ENCODE peak calls at places on chromosomes 4 and X, in nine cellular contexts. One of them, this sample, is unnamed.

GRCh38 chrX:48919947-48920712 is 1.3 kb upstream of the PIM2 start:
- DNase-seq in NCI-H774: no peak
- DNase-seq in IMR-90: no peak
- DNase-seq in GM23248: no peak
- DNase-seq in EH: no peak
- DNase-seq in SJSA1: no peak
- DNase-seq in cardiac muscle cell: no peak
- DNase-seq in CD4-positive, alpha-beta T cell: peak
- DNase-seq in T-helper 9 cell: no peak
- DNase-seq in this sample: no peak

GRCh38 chrX:15269618-15270521 is at the start of gene ASB9:
- DNase-seq in EH: peak
- DNase-seq in cardiac muscle cell: peak
- DNase-seq in GM23248: peak
- DNase-seq in T-helper 9 cell: no peak
- DNase-seq in CD4-positive, alpha-beta T cell: peak
- DNase-seq in SJSA1: peak
- DNase-seq in NCI-H774: peak
- DNase-seq in IMR-90: peak
- DNase-seq in this sample: no peak

GRCh38 chr4:30840571-30840970 is 120.4 kb downstream of the PCDH7 start:
- DNase-seq in T-helper 9 cell: no peak
- DNase-seq in IMR-90: peak
- DNase-seq in cardiac muscle cell: no peak
- DNase-seq in EH: no peak
- DNase-seq in GM23248: no peak
- DNase-seq in CD4-positive, alpha-beta T cell: no peak
- DNase-seq in NCI-H774: no peak
- DNase-seq in SJSA1: no peak
- DNase-seq in this sample: no peak

GRCh38 chr4:48243429-48243828 is 26.2 kb downstream of the TEC start:
- DNase-seq in SJSA1: no peak
- DNase-seq in GM23248: no peak
- DNase-seq in IMR-90: no peak
- DNase-seq in EH: no peak
- DNase-seq in NCI-H774: no peak
- DNase-seq in CD4-positive, alpha-beta T cell: no peak
- DNase-seq in cardiac muscle cell: no peak
- DNase-seq in T-helper 9 cell: no peak
- DNase-seq in this sample: no peak

GRCh38 chr4:163180087-163180486 is 13.4 kb upstream of the NAF1 start:
- DNase-seq in CD4-positive, alpha-beta T cell: no peak
- DNase-seq in GM23248: no peak
- DNase-seq in NCI-H774: no peak
- DNase-seq in IMR-90: no peak
- DNase-seq in EH: no peak
- DNase-seq in cardiac muscle cell: no peak
- DNase-seq in T-helper 9 cell: no peak
- DNase-seq in SJSA1: no peak
- DNase-seq in this sample: no peak

GRCh38 chrX:47158131-47158530 is 13.1 kb downstream of the RBM10 start:
- DNase-seq in IMR-90: no peak
- DNase-seq in CD4-positive, alpha-beta T cell: no peak
- DNase-seq in SJSA1: no peak
- DNase-seq in EH: no peak
- DNase-seq in cardiac muscle cell: no peak
- DNase-seq in NCI-H774: no peak
- DNase-seq in GM23248: no peak
- DNase-seq in T-helper 9 cell: no peak
- DNase-seq in this sample: no peak

GRCh38 chrX:132584936-132585335 is 96.1 kb upstream of the MBNL3 start:
- DNase-seq in CD4-positive, alpha-beta T cell: no peak
- DNase-seq in EH: no peak
- DNase-seq in GM23248: no peak
- DNase-seq in NCI-H774: no peak
- DNase-seq in IMR-90: no peak
- DNase-seq in T-helper 9 cell: no peak
- DNase-seq in cardiac muscle cell: no peak
- DNase-seq in SJSA1: no peak
- DNase-seq in this sample: no peak

GRCh38 chr4:99461623-99462401 is 26.7 kb upstream of the ADH7 start:
- DNase-seq in NCI-H774: no peak
- DNase-seq in GM23248: no peak
- DNase-seq in CD4-positive, alpha-beta T cell: no peak
- DNase-seq in SJSA1: no peak
- DNase-seq in IMR-90: no peak
- DNase-seq in cardiac muscle cell: no peak
- DNase-seq in EH: no peak
- DNase-seq in T-helper 9 cell: no peak
- DNase-seq in this sample: no peak

GRCh38 chr4:71147261-71147660 is 153.8 kb downstream of the DCK start:
- DNase-seq in EH: no peak
- DNase-seq in SJSA1: no peak
- DNase-seq in GM23248: peak
- DNase-seq in NCI-H774: no peak
- DNase-seq in CD4-positive, alpha-beta T cell: no peak
- DNase-seq in T-helper 9 cell: no peak
- DNase-seq in IMR-90: peak
- DNase-seq in cardiac muscle cell: no peak
- DNase-seq in this sample: no peak

GRCh38 chr4:53962516-53963225 is 101.7 kb downstream of the CHIC2 start:
- DNase-seq in cardiac muscle cell: peak
- DNase-seq in SJSA1: no peak
- DNase-seq in CD4-positive, alpha-beta T cell: no peak
- DNase-seq in NCI-H774: no peak
- DNase-seq in GM23248: peak
- DNase-seq in IMR-90: peak
- DNase-seq in EH: peak
- DNase-seq in T-helper 9 cell: no peak
- DNase-seq in this sample: no peak

GRCh38 chr4:141131738-141132688 is 1.3 kb downstream of the RNF150 start:
- DNase-seq in CD4-positive, alpha-beta T cell: no peak
- DNase-seq in T-helper 9 cell: no peak
- DNase-seq in IMR-90: peak
- DNase-seq in cardiac muscle cell: peak
- DNase-seq in NCI-H774: no peak
- DNase-seq in EH: peak
- DNase-seq in GM23248: peak
- DNase-seq in SJSA1: no peak
- DNase-seq in this sample: no peak

GRCh38 chrX:30597258-30598012 is 19.9 kb upstream of the TASL start:
- DNase-seq in IMR-90: no peak
- DNase-seq in cardiac muscle cell: no peak
- DNase-seq in T-helper 9 cell: no peak
- DNase-seq in GM23248: no peak
- DNase-seq in SJSA1: no peak
- DNase-seq in EH: no peak
- DNase-seq in NCI-H774: no peak
- DNase-seq in CD4-positive, alpha-beta T cell: no peak
- DNase-seq in this sample: no peak

GRCh38 chr4:108168213-108168671 is 490 bp downstream of the LEF1 start:
- DNase-seq in T-helper 9 cell: peak
- DNase-seq in cardiac muscle cell: no peak
- DNase-seq in IMR-90: peak
- DNase-seq in EH: no peak
- DNase-seq in SJSA1: no peak
- DNase-seq in NCI-H774: no peak
- DNase-seq in CD4-positive, alpha-beta T cell: peak
- DNase-seq in GM23248: peak
- DNase-seq in this sample: no peak

GRCh38 chr4:8290701-8290970 is 21.1 kb downstream of the HTRA3 start:
- DNase-seq in SJSA1: no peak
- DNase-seq in T-helper 9 cell: no peak
- DNase-seq in CD4-positive, alpha-beta T cell: no peak
- DNase-seq in cardiac muscle cell: no peak
- DNase-seq in NCI-H774: no peak
- DNase-seq in GM23248: no peak
- DNase-seq in EH: no peak
- DNase-seq in IMR-90: no peak
- DNase-seq in this sample: no peak

GRCh38 chrX:46258356-46258755 is 286.9 kb downstream of the ZNF674 start:
- DNase-seq in T-helper 9 cell: no peak
- DNase-seq in IMR-90: no peak
- DNase-seq in cardiac muscle cell: no peak
- DNase-seq in NCI-H774: no peak
- DNase-seq in GM23248: no peak
- DNase-seq in EH: peak
- DNase-seq in SJSA1: no peak
- DNase-seq in CD4-positive, alpha-beta T cell: no peak
- DNase-seq in this sample: no peak

GRCh38 chr4:138671106-138671505 is 344.5 kb upstream of the NOCT start:
- DNase-seq in IMR-90: no peak
- DNase-seq in cardiac muscle cell: no peak
- DNase-seq in GM23248: no peak
- DNase-seq in SJSA1: peak
- DNase-seq in NCI-H774: no peak
- DNase-seq in CD4-positive, alpha-beta T cell: no peak
- DNase-seq in EH: no peak
- DNase-seq in T-helper 9 cell: no peak
- DNase-seq in this sample: no peak

GRCh38 chrX:27728291-27728690 is 79.5 kb upstream of the MAGEB10 start:
- DNase-seq in IMR-90: peak
- DNase-seq in SJSA1: no peak
- DNase-seq in T-helper 9 cell: no peak
- DNase-seq in GM23248: no peak
- DNase-seq in CD4-positive, alpha-beta T cell: no peak
- DNase-seq in cardiac muscle cell: no peak
- DNase-seq in NCI-H774: no peak
- DNase-seq in EH: no peak
- DNase-seq in this sample: no peak

GRCh38 chrX:136067946-136068345 is 79.4 kb upstream of the FHL1 start:
- DNase-seq in cardiac muscle cell: no peak
- DNase-seq in GM23248: no peak
- DNase-seq in EH: no peak
- DNase-seq in IMR-90: no peak
- DNase-seq in T-helper 9 cell: no peak
- DNase-seq in CD4-positive, alpha-beta T cell: no peak
- DNase-seq in NCI-H774: no peak
- DNase-seq in SJSA1: no peak
- DNase-seq in this sample: no peak